ENCODE peak calls at places on chromosomes 2 and 18, in nine cellular contexts. One of them, this sample, is unnamed.

GRCh38 chr2:72139471-72139870 is 8.2 kb downstream of the CYP26B1 start:
- DNase-seq in foreskin fibroblast: no peak
- DNase-seq in T-helper 2 cell: no peak
- DNase-seq in posterior cingulate gyrus: no peak
- DNase-seq in effector CD4-positive, alpha-beta T cell: no peak
- DNase-seq in germinal center: no peak
- DNase-seq in myocyte: no peak
- DNase-seq in ELR: no peak
- DNase-seq in mesothelial cell of epicardium: no peak
- DNase-seq in this sample: no peak

GRCh38 chr2:45119038-45119437 is 109.8 kb upstream of the SIX2 start:
- DNase-seq in foreskin fibroblast: peak
- DNase-seq in T-helper 2 cell: no peak
- DNase-seq in posterior cingulate gyrus: no peak
- DNase-seq in effector CD4-positive, alpha-beta T cell: no peak
- DNase-seq in germinal center: no peak
- DNase-seq in myocyte: peak
- DNase-seq in ELR: peak
- DNase-seq in mesothelial cell of epicardium: no peak
- DNase-seq in this sample: no peak

GRCh38 chr18:54558609-54559585 is 32.1 kb upstream of the DYNAP start:
- DNase-seq in foreskin fibroblast: no peak
- DNase-seq in T-helper 2 cell: peak
- DNase-seq in posterior cingulate gyrus: no peak
- DNase-seq in effector CD4-positive, alpha-beta T cell: no peak
- DNase-seq in germinal center: peak
- DNase-seq in myocyte: peak
- DNase-seq in ELR: peak
- DNase-seq in mesothelial cell of epicardium: no peak
- DNase-seq in this sample: no peak

GRCh38 chr2:179338681-179339080 is 74.0 kb upstream of the SESTD1 start:
- DNase-seq in foreskin fibroblast: peak
- DNase-seq in T-helper 2 cell: no peak
- DNase-seq in posterior cingulate gyrus: no peak
- DNase-seq in effector CD4-positive, alpha-beta T cell: no peak
- DNase-seq in germinal center: no peak
- DNase-seq in myocyte: peak
- DNase-seq in ELR: no peak
- DNase-seq in mesothelial cell of epicardium: no peak
- DNase-seq in this sample: no peak

GRCh38 chr2:120702061-120702460 is 33.6 kb upstream of the GLI2 start:
- DNase-seq in foreskin fibroblast: no peak
- DNase-seq in T-helper 2 cell: no peak
- DNase-seq in posterior cingulate gyrus: no peak
- DNase-seq in effector CD4-positive, alpha-beta T cell: no peak
- DNase-seq in germinal center: no peak
- DNase-seq in myocyte: no peak
- DNase-seq in ELR: no peak
- DNase-seq in mesothelial cell of epicardium: no peak
- DNase-seq in this sample: no peak

GRCh38 chr2:196480653-196481322 is 158.7 kb upstream of the CCDC150 start:
- DNase-seq in foreskin fibroblast: no peak
- DNase-seq in T-helper 2 cell: no peak
- DNase-seq in posterior cingulate gyrus: no peak
- DNase-seq in effector CD4-positive, alpha-beta T cell: no peak
- DNase-seq in germinal center: no peak
- DNase-seq in myocyte: peak
- DNase-seq in ELR: peak
- DNase-seq in mesothelial cell of epicardium: no peak
- DNase-seq in this sample: no peak

GRCh38 chr2:120299561-120299960 is 46.4 kb upstream of the INHBB start:
- DNase-seq in foreskin fibroblast: no peak
- DNase-seq in T-helper 2 cell: no peak
- DNase-seq in posterior cingulate gyrus: no peak
- DNase-seq in effector CD4-positive, alpha-beta T cell: no peak
- DNase-seq in germinal center: no peak
- DNase-seq in myocyte: no peak
- DNase-seq in ELR: no peak
- DNase-seq in mesothelial cell of epicardium: no peak
- DNase-seq in this sample: no peak

GRCh38 chr2:56168163-56168562 is 15.6 kb upstream of the CCDC85A start:
- DNase-seq in foreskin fibroblast: no peak
- DNase-seq in T-helper 2 cell: no peak
- DNase-seq in posterior cingulate gyrus: no peak
- DNase-seq in effector CD4-positive, alpha-beta T cell: no peak
- DNase-seq in germinal center: no peak
- DNase-seq in myocyte: peak
- DNase-seq in ELR: peak
- DNase-seq in mesothelial cell of epicardium: no peak
- DNase-seq in this sample: no peak

GRCh38 chr2:230650585-230651137 is 62.0 kb upstream of the CAB39 start:
- DNase-seq in foreskin fibroblast: no peak
- DNase-seq in T-helper 2 cell: no peak
- DNase-seq in posterior cingulate gyrus: peak
- DNase-seq in effector CD4-positive, alpha-beta T cell: no peak
- DNase-seq in germinal center: no peak
- DNase-seq in myocyte: no peak
- DNase-seq in ELR: no peak
- DNase-seq in mesothelial cell of epicardium: no peak
- DNase-seq in this sample: no peak

GRCh38 chr2:19879115-19879514 is 22.7 kb downstream of the TTC32 start:
- DNase-seq in foreskin fibroblast: no peak
- DNase-seq in T-helper 2 cell: no peak
- DNase-seq in posterior cingulate gyrus: no peak
- DNase-seq in effector CD4-positive, alpha-beta T cell: no peak
- DNase-seq in germinal center: no peak
- DNase-seq in myocyte: no peak
- DNase-seq in ELR: no peak
- DNase-seq in mesothelial cell of epicardium: no peak
- DNase-seq in this sample: no peak